ENCODE peak calls at places on chromosomes 2 and 18, in ten cellular contexts. M is activated CD8-positive, alpha-beta memory T cell treated with anti-CD3 and anti-CD28 coated beads for 4 hours; R is Ammon's horn; V is iris pigment epithelial cell; I is HEK293T; W is GM10248; D is NCI-H2171; L is left lung; A is LNCaP clone FGC; O is activated CD4-positive, alpha-beta T cell treated with anti-CD3 and anti-CD28 coated beads for 24 hours. N is an unnamed sample.

GRCh38 chr18:32389868-32390267 is 80.8 kb downstream of the GAREM1 start:
- DNase-seq in M (no peak), R (no peak), V (no peak), I (no peak), W (no peak), D (peak; percentile 53), L (peak; percentile 69), A (no peak), O (no peak), N (no peak)

GRCh38 chr18:2191180-2191790 is 380.0 kb downstream of the METTL4 start:
- DNase-seq in M (no peak), R (no peak), V (no peak), I (no peak), W (no peak), D (no peak), L (no peak), A (peak; percentile 82), O (no peak), N (no peak)

GRCh38 chr2:67463810-67464209 is 66.7 kb downstream of the ETAA1 start:
- DNase-seq in M (no peak), R (no peak), V (no peak), I (peak; percentile 41), W (no peak), D (peak; percentile 34), L (no peak), A (no peak), O (no peak), N (no peak)

GRCh38 chr2:136141510-136142154 is 23.7 kb upstream of the CXCR4 start:
- DNase-seq in M (no peak), R (no peak), V (no peak), I (no peak), W (no peak), D (peak; percentile 95), L (no peak), A (no peak), O (no peak), N (no peak)

GRCh38 chr2:175025233-175025632 is 20.1 kb upstream of the CHN1 start:
- DNase-seq in M (no peak), R (no peak), V (no peak), I (no peak), W (no peak), D (no peak), L (no peak), A (no peak), O (no peak), N (no peak)

GRCh38 chr2:127679680-127680361 is 4.5 kb upstream of the LIMS2 start:
- DNase-seq in M (no peak), R (no peak), V (no peak), I (no peak), W (peak; percentile 20), D (no peak), L (no peak), A (no peak), O (no peak), N (no peak)

GRCh38 chr2:6025391-6025790 is 333.2 kb downstream of the SOX11 start:
- DNase-seq in M (no peak), R (no peak), V (no peak), I (no peak), W (no peak), D (no peak), L (no peak), A (no peak), O (no peak), N (no peak)

GRCh38 chr18:58288922-58289797 is 245.1 kb downstream of the NEDD4L start:
- DNase-seq in M (no peak), R (no peak), V (peak; percentile 79), I (no peak), W (peak; percentile 44), D (peak; percentile 36), L (no peak), A (no peak), O (no peak), N (no peak)

GRCh38 chr2:159010340-159010739 is 41.9 kb downstream of the TANC1 start:
- DNase-seq in M (no peak), R (no peak), V (peak; percentile 80), I (no peak), W (no peak), D (no peak), L (no peak), A (no peak), O (no peak), N (no peak)

GRCh38 chr2:196160101-196160500 is 11.3 kb downstream of the STK17B start:
- DNase-seq in M (no peak), R (peak; percentile 51), V (peak; percentile 97), I (no peak), W (peak; percentile 51), D (no peak), L (peak; percentile 39), A (no peak), O (no peak), N (peak; percentile 44)

GRCh38 chr2:169480079-169480465 is 778 bp downstream of the BBS5 start:
- DNase-seq in M (no peak), R (no peak), V (peak; percentile 18), I (no peak), W (no peak), D (no peak), L (no peak), A (no peak), O (no peak), N (no peak)

GRCh38 chr2:2647156-2647555 is 316.1 kb upstream of the MYT1L start:
- DNase-seq in M (no peak), R (no peak), V (peak; percentile 17), I (no peak), W (no peak), D (no peak), L (no peak), A (no peak), O (no peak), N (no peak)